ENCODE peak calls at places on chromosomes 3 and 15, in seven cellular contexts. N is epithelial cell of esophagus, L is AG04449, Y is fibroblast of villous mesenchyme, P is left ventricle myocardium inferior, R is adrenal gland, A is HCT116. E is an unnamed sample.

GRCh38 chr3:107690522-107691138 is 167.9 kb downstream of the BBX start:
- DNase-seq in N (peak), P (no peak), L (no peak), Y (peak), A (peak), R (no peak), E (peak)

GRCh38 chr3:144843099-144843498 is 871.5 kb downstream of the DIPK2A start:
- DNase-seq in P (no peak), A (peak), L (no peak), R (no peak), N (no peak), Y (no peak), E (no peak)

GRCh38 chr3:140521751-140522445 is 156.0 kb upstream of the TRIM42 start:
- DNase-seq in A (no peak), L (no peak), N (no peak), P (no peak), R (no peak), Y (no peak), E (no peak)

GRCh38 chr3:196322-197153 is at the start of gene CHL1:
- DNase-seq in A (no peak), N (no peak), R (no peak), Y (no peak), L (no peak), P (no peak), E (no peak)

GRCh38 chr15:68435966-68436365 is 4.0 kb upstream of the ITGA11 start:
- DNase-seq in P (no peak), L (no peak), R (no peak), Y (no peak), N (no peak), A (no peak), E (no peak)

GRCh38 chr3:186930639-186931486 is 537 bp downstream of the ST6GAL1 start:
- DNase-seq in Y (peak), P (peak), A (peak), N (peak), L (no peak), R (peak), E (no peak)

GRCh38 chr15:100159436-100159835 is 182.3 kb downstream of the ADAMTS17 start:
- DNase-seq in L (no peak), A (no peak), R (no peak), N (no peak), Y (no peak), P (no peak), E (no peak)

GRCh38 chr15:99167640-99168039 is 62.8 kb downstream of the SYNM start:
- DNase-seq in A (no peak), R (no peak), N (no peak), Y (no peak), L (no peak), P (no peak), E (no peak)

GRCh38 chr3:61821823-61822251 is 260.5 kb downstream of the PTPRG start:
- DNase-seq in P (no peak), Y (peak), N (peak), R (no peak), L (peak), A (no peak), E (peak)

GRCh38 chr3:34504755-34505154 is 706.3 kb downstream of the PDCD6IP start:
- DNase-seq in A (no peak), P (no peak), R (no peak), N (no peak), L (no peak), Y (no peak), E (no peak)

GRCh38 chr3:152865675-152866074 is 30.7 kb downstream of the P2RY1 start:
- DNase-seq in A (no peak), R (no peak), P (no peak), Y (no peak), N (peak), L (no peak), E (no peak)

GRCh38 chr3:80308637-80309036 is 540.8 kb upstream of the ROBO1 start:
- DNase-seq in A (no peak), Y (no peak), P (no peak), N (no peak), L (no peak), R (no peak), E (no peak)

GRCh38 chr3:72938471-72939265 is 50.8 kb downstream of the GXYLT2 start:
- DNase-seq in A (peak), Y (peak), P (peak), L (peak), N (peak), R (peak), E (peak)

GRCh38 chr15:95511680-95512079 is 818.8 kb upstream of the NR2F2 start:
- DNase-seq in Y (peak), R (no peak), N (no peak), P (no peak), L (no peak), A (no peak), E (no peak)

GRCh38 chr15:38251726-38252480 is 733 bp upstream of the SPRED1 start:
- DNase-seq in N (peak), L (peak), P (peak), R (peak), A (peak), Y (peak), E (peak)

GRCh38 chr15:31304074-31304648 is 22.5 kb upstream of the KLF13 start:
- DNase-seq in A (no peak), L (no peak), Y (no peak), R (no peak), N (no peak), P (no peak), E (no peak)

GRCh38 chr3:72907851-72908620 is 20.2 kb downstream of the GXYLT2 start:
- DNase-seq in R (no peak), P (peak), N (peak), Y (peak), L (peak), A (no peak), E (peak)

GRCh38 chr15:25378501-25378901 is 60.3 kb downstream of the UBE3A start:
- DNase-seq in Y (no peak), N (peak), P (no peak), L (no peak), R (no peak), A (no peak), E (no peak)

GRCh38 chr15:51004103-51004536 is 90.6 kb downstream of the TNFAIP8L3 start:
- DNase-seq in A (no peak), R (no peak), P (no peak), N (peak), L (peak), Y (peak), E (peak)

GRCh38 chr3:9194509-9195184 is 54.8 kb downstream of the SRGAP3 start:
- DNase-seq in Y (no peak), R (no peak), P (no peak), L (no peak), N (peak), A (no peak), E (no peak)

DNA sequence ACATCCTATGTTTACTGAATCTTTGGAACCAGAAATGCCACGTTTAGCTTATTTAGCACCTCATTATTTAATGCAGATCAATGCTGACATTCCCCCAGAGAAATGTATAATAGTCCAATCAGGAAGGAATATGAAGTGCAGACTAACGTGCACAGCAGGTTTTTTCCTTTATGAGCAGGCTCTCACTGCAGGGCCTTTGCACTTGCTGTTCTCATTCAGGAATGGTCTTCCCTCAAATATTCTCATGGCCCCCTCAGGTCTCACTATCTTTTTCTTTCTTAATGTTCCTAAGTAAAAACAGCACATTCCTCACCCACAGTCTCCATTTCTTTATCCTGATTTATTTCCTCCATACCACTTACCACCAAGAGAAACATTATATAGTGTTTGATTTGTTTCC is 174.6 kb downstream of the FOXP1 start:
- DNase-seq in L (no peak), R (no peak), P (no peak), N (no peak), Y (no peak), A (no peak), E (no peak)
- H3K4me3 ChIP-seq in L (no peak), R (no peak), P (no peak), N (no peak), Y (no peak), A (no peak), E (no peak)

GRCh38 chr15:40301467-40302179 is 6.1 kb downstream of the PLCB2 start:
- DNase-seq in N (no peak), L (no peak), R (no peak), A (no peak), Y (no peak), P (no peak), E (no peak)

GRCh38 chr15:40302981-40303380 is 4.8 kb downstream of the PLCB2 start:
- DNase-seq in Y (no peak), A (no peak), P (no peak), N (no peak), R (no peak), L (no peak), E (no peak)

GRCh38 chr15:40303576-40303975 is 4.2 kb downstream of the PLCB2 start:
- DNase-seq in N (no peak), L (no peak), A (no peak), Y (no peak), R (no peak), P (no peak), E (no peak)

GRCh38 chr15:40300771-40301170 is 7.0 kb downstream of the PLCB2 start:
- DNase-seq in P (no peak), R (no peak), Y (no peak), N (no peak), A (no peak), L (no peak), E (no peak)

GRCh38 chr15:40302288-40302886 is 5.3 kb downstream of the PLCB2 start:
- DNase-seq in L (no peak), R (no peak), N (no peak), A (no peak), Y (no peak), P (no peak), E (no peak)
- H3K4me3 ChIP-seq in L (no peak), R (no peak), N (no peak), A (no peak), Y (no peak), P (no peak), E (no peak)

DNA sequence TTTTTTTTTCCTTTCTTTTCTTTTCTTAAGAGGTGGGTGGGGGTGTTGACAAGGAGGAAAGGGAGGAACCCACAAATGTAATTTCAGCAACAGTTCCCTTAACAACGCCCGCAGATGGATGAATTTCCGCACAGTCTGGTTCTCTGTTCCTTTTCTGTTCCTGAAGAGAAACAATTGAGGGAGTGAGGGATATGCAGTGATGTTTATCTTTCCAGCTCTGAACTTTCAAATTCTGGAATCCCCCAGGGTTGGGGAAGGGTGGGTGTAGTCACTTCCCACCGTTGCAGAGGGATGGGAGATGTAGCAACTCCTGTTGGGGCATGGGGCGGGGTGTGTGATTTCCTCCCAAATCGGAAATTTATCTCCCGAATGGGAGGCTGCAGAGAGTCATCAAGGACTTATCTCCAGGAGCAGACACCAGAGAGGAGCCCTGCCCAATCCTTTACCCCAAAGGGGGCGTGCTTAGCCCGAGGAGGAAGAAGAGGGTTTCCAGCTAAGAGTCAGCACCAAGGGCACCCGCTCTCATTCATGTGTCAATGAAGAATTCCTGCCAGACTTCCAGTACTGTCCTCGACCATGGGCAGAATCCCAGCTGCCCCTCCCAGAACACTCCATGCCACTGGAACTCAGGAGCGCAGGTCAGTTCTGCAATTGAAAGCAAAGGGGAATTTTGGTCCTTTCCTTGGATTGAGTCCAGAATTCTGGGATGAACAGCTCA is 35.0 kb upstream of the CFAP161 start:
- DNase-seq in A (no peak), L (no peak), N (no peak), R (peak), P (peak), Y (no peak), E (no peak)
- H3K4me3 ChIP-seq in A (no peak), L (no peak), N (no peak), R (no peak), P (peak), Y (no peak), E (no peak)

DNA sequence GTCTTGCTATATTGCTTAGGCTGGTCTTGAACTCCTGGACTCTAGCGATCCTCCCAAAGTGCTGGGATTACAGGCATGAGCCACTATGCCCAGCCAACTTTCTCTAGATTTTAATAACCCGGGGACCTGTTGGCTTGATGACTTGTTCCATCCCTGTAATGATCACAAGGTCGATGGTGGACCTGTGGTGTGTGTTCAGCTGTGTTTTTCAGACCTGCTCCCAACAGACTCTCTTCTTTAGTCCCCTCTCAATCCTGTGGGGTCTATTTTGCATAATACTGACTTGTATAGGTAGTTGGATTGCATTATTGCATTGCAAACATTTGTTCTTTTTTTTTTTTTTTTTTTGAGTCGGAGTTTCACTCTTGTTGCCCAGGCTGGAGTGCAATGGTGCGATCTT is 1.9 kb downstream of the MAP2K1 start:
- DNase-seq in Y (no peak), L (no peak), N (no peak), R (no peak), P (no peak), A (no peak), E (no peak)
- H3K4me3 ChIP-seq in Y (no peak), L (peak), N (peak), R (peak), P (peak), A (peak), E (no peak)

GRCh38 chr3:150370129-150370602 is 37.9 kb upstream of the TSC22D2 start:
- DNase-seq in R (peak), L (peak), A (peak), P (no peak), Y (peak), N (peak), E (peak)
- H3K4me3 ChIP-seq in R (peak), L (peak), A (peak), P (peak), Y (peak), N (peak), E (peak)